ENCODE peak calls at places on chromosomes 2 and 18, in seven cellular contexts. D is Peyer's patch, F is kidney epithelial cell, X is left ventricle myocardium inferior, P is bronchial epithelial cell, Y is DND-41, J is gastrocnemius medialis. T is an unnamed sample.

GRCh38 chr2:147352775-147353381 is 492.0 kb upstream of the ACVR2A start:
- DNase-seq in F (no peak), D (no peak), J (no peak), X (no peak), Y (no peak), P (no peak), T (no peak)

GRCh38 chr18:61690418-61691138 is 202.2 kb downstream of the RNF152 start:
- DNase-seq in P (no peak), D (no peak), X (no peak), F (no peak), J (no peak), Y (no peak), T (no peak)

GRCh38 chr2:179677148-179677688 is 184.2 kb downstream of the ZNF385B start:
- DNase-seq in Y (no peak), F (no peak), X (no peak), D (no peak), P (no peak), J (no peak), T (peak; percentile 23)

GRCh38 chr2:43033466-43034241 is 192.8 kb downstream of the ZFP36L2 start:
- DNase-seq in F (no peak), Y (no peak), D (no peak), J (no peak), P (no peak), X (no peak), T (no peak)

GRCh38 chr2:74843371-74844298 is 9.7 kb downstream of the HK2 start:
- DNase-seq in J (no peak), Y (peak; percentile 30), P (peak; percentile 77), D (peak; percentile 69), X (no peak), F (no peak), T (peak; percentile 89)

GRCh38 chr18:24600076-24600654 is 139.7 kb downstream of the HRH4 start:
- DNase-seq in J (no peak), F (no peak), P (peak; percentile 42), X (no peak), Y (peak; percentile 6), D (no peak), T (peak; percentile 35)

GRCh38 chr2:135059577-135059976 is 7.5 kb downstream of the RAB3GAP1 start:
- DNase-seq in Y (no peak), P (no peak), X (no peak), J (no peak), F (no peak), D (no peak), T (no peak)

GRCh38 chr18:8088626-8089025 is 520.6 kb upstream of the RAB12 start:
- DNase-seq in P (peak; percentile 59), X (no peak), J (no peak), F (no peak), Y (no peak), D (no peak), T (no peak)

GRCh38 chr2:43127208-43127940 is 99.0 kb downstream of the ZFP36L2 start:
- DNase-seq in P (no peak), D (peak; percentile 92), J (peak; percentile 64), Y (peak; percentile 84), F (no peak), X (peak; percentile 70), T (peak; percentile 39)

GRCh38 chr18:43271593-43272432 is 5.5 kb downstream of the SYT4 start:
- DNase-seq in Y (peak; percentile 31), X (no peak), D (peak; percentile 46), P (peak; percentile 61), J (no peak), F (no peak), T (peak; percentile 76)

GRCh38 chr2:2036686-2037085 is 292.4 kb upstream of the PXDN start:
- DNase-seq in Y (no peak), P (no peak), X (no peak), J (no peak), D (no peak), F (no peak), T (no peak)

GRCh38 chr2:16737812-16738211 is 72.2 kb upstream of the CYRIA start:
- DNase-seq in J (no peak), P (no peak), D (no peak), X (no peak), F (no peak), Y (no peak), T (no peak)

GRCh38 chr2:111704246-111704645 is 179.7 kb downstream of the ANAPC1 start:
- DNase-seq in Y (peak; percentile 54), D (no peak), F (peak; percentile 82), J (peak; percentile 23), P (peak; percentile 80), X (no peak), T (peak; percentile 85)

GRCh38 chr18:2794159-2794558 is 52.6 kb upstream of the EMILIN2 start:
- DNase-seq in J (no peak), Y (no peak), F (no peak), D (no peak), X (no peak), P (no peak), T (no peak)

GRCh38 chr18:2799369-2799768 is 47.4 kb upstream of the EMILIN2 start:
- DNase-seq in P (no peak), X (no peak), D (no peak), F (no peak), J (no peak), Y (no peak), T (no peak)

GRCh38 chr18:2792395-2792794 is 54.4 kb upstream of the EMILIN2 start:
- DNase-seq in F (no peak), D (no peak), J (no peak), X (no peak), P (no peak), Y (no peak), T (no peak)

GRCh38 chr18:2797951-2798350 is 48.9 kb upstream of the EMILIN2 start:
- DNase-seq in D (no peak), Y (no peak), F (no peak), P (no peak), X (no peak), J (no peak), T (no peak)
- H3K36me3 ChIP-seq in D (no peaks in the 10 kb centered on the region), Y (peaks cover 81% of the 10 kb centered on the region), F (no peaks in the 10 kb centered on the region), P (peaks cover 4% of the 10 kb centered on the region), X (peaks cover 55% of the 10 kb centered on the region), J (peaks cover 38% of the 10 kb centered on the region), T (no peaks in the 10 kb centered on the region)

GRCh38 chr2:19982268-19982667 is 7.6 kb downstream of the WDR35 start:
- DNase-seq in X (no peak), F (no peak), P (no peak), D (no peak), J (no peak), Y (no peak), T (peak; percentile 38)
- H3K36me3 ChIP-seq in X (peaks cover 12% of the 10 kb centered on the region), F (no peaks in the 10 kb centered on the region), P (peaks cover 3% of the 10 kb centered on the region), D (no peaks in the 10 kb centered on the region), J (no peaks in the 10 kb centered on the region), Y (no peaks in the 10 kb centered on the region), T (peaks cover 2% of the 10 kb centered on the region)

DNA sequence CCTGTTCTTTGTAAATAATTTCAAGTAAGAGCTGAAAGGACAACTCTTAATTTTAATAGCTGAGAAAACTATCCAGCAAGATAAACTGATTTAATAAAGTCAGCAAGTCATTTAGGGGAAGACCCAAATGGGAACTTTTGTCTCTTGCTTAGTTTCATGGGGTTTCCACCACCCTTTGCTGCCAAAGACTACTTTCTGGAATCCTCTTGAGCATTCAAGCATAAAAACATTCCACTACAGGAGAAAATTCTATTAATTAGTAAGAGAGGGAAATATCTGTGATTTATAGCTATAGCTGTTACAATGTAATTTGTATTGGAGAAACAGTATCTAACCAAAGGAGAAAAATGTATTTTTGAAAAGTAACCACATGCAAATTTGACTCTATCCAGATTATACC is 20.6 kb downstream of the EFEMP1 start:
- DNase-seq in J (no peak), F (no peak), Y (no peak), D (no peak), X (no peak), P (no peak), T (no peak)
- H3K36me3 ChIP-seq in J (no peaks in the 10 kb centered on the region), F (no peaks in the 10 kb centered on the region), Y (no peaks in the 10 kb centered on the region), D (no peaks in the 10 kb centered on the region), X (no peaks in the 10 kb centered on the region), P (peaks cover 2% of the 10 kb centered on the region), T (no peaks in the 10 kb centered on the region)

GRCh38 chr2:9498210-9498609 is 23.9 kb downstream of the IAH1 start:
- DNase-seq in Y (no peak), F (no peak), D (no peak), P (no peak), X (no peak), J (no peak), T (no peak)
- H3K36me3 ChIP-seq in Y (peaks cover 74% of the 10 kb centered on the region), F (peaks cover 6% of the 10 kb centered on the region), D (no peaks in the 10 kb centered on the region), P (peaks cover 15% of the 10 kb centered on the region), X (peaks cover 72% of the 10 kb centered on the region), J (peaks cover 73% of the 10 kb centered on the region), T (peaks cover 13% of the 10 kb centered on the region)

DNA sequence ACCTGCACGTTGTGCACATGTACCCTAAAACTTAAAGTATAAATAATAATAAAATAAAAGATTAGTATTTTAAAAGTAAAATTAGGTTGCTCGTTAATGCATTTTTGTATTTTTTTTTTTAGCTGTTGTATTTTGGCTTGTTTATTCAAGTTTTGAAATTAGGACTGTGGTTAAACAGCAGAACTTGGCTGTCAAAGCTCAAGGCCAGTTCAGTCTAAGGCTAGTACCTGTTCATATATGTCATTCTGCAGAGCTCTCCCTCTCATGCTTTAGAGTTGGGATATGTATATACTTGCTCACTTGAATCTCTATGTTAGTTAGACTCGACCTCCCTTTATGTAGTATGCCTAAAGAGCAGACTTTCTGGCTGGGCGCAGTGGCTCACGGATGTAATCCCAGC is 32.7 kb downstream of the MOB4 start:
- DNase-seq in D (no peak), Y (no peak), F (no peak), P (no peak), X (no peak), J (no peak), T (no peak)
- H3K36me3 ChIP-seq in D (no peaks in the 10 kb centered on the region), Y (peaks cover 69% of the 10 kb centered on the region), F (no peaks in the 10 kb centered on the region), P (peaks cover 4% of the 10 kb centered on the region), X (peaks cover 71% of the 10 kb centered on the region), J (peaks cover 53% of the 10 kb centered on the region), T (peaks cover 2% of the 10 kb centered on the region)

GRCh38 chr2:240451791-240452470 is 16.5 kb downstream of the GPC1 start:
- DNase-seq in P (no peak), D (no peak), X (peak; percentile 12), Y (no peak), J (no peak), F (no peak), T (no peak)

GRCh38 chr2:240450532-240451107 is 15.2 kb downstream of the GPC1 start:
- DNase-seq in P (no peak), J (no peak), D (no peak), F (no peak), X (no peak), Y (no peak), T (no peak)

GRCh38 chr2:240451108-240451611 is 15.7 kb downstream of the GPC1 start:
- DNase-seq in J (peak; percentile 14), F (no peak), P (no peak), D (no peak), X (peak; percentile 18), Y (no peak), T (no peak)

GRCh38 chr2:240448387-240449274 is 13.2 kb downstream of the GPC1 start:
- DNase-seq in F (no peak), Y (no peak), D (no peak), J (no peak), X (no peak), P (no peak), T (no peak)

GRCh38 chr2:240449764-240450531 is 14.5 kb downstream of the GPC1 start:
- DNase-seq in Y (no peak), J (no peak), F (no peak), X (no peak), P (peak; percentile 88), D (no peak), T (no peak)
- H3K36me3 ChIP-seq in Y (no peaks in the 10 kb centered on the region), J (no peaks in the 10 kb centered on the region), F (no peaks in the 10 kb centered on the region), X (no peaks in the 10 kb centered on the region), P (peaks cover 12% of the 10 kb centered on the region), D (no peaks in the 10 kb centered on the region), T (peaks cover 4% of the 10 kb centered on the region)

T was measured in fibroblast of lung.